ENCODE peak calls at places on chromosomes 4 and X, in four cellular contexts. One of them, this sample, is unnamed.

GRCh38 chr4:4274226-4274625 is 15.7 kb downstream of the LYAR start:
- DNase-seq in kidney: no peak
- DNase-seq in CD8-positive, alpha-beta T cell: no peak
- DNase-seq in body of pancreas: no peak
- DNase-seq in this sample: no peak

GRCh38 chr4:1285790-1286553 is 3.7 kb upstream of the MAEA start:
- DNase-seq in kidney: peak
- DNase-seq in CD8-positive, alpha-beta T cell: no peak
- DNase-seq in body of pancreas: no peak
- DNase-seq in this sample: no peak

GRCh38 chr4:183906736-183907651 is 1.9 kb downstream of the STOX2 start:
- DNase-seq in kidney: peak
- DNase-seq in CD8-positive, alpha-beta T cell: no peak
- DNase-seq in body of pancreas: peak
- DNase-seq in this sample: no peak

GRCh38 chr4:184803133-184803532 is 22.6 kb downstream of the ACSL1 start:
- DNase-seq in kidney: no peak
- DNase-seq in CD8-positive, alpha-beta T cell: no peak
- DNase-seq in body of pancreas: no peak
- DNase-seq in this sample: no peak

GRCh38 chr4:128393111-128393704 is 105.6 kb upstream of the PGRMC2 start:
- DNase-seq in kidney: no peak
- DNase-seq in CD8-positive, alpha-beta T cell: no peak
- DNase-seq in body of pancreas: no peak
- DNase-seq in this sample: no peak

GRCh38 chrX:47245156-47245555 is 12.3 kb downstream of the USP11 start:
- DNase-seq in kidney: no peak
- DNase-seq in CD8-positive, alpha-beta T cell: no peak
- DNase-seq in body of pancreas: no peak
- DNase-seq in this sample: no peak

GRCh38 chr4:100189820-100190642 is at the start of gene DDIT4L:
- DNase-seq in kidney: peak
- DNase-seq in CD8-positive, alpha-beta T cell: no peak
- DNase-seq in body of pancreas: peak
- DNase-seq in this sample: no peak

GRCh38 chr4:31803511-31804195 is 1083.5 kb downstream of the PCDH7 start:
- DNase-seq in kidney: no peak
- DNase-seq in CD8-positive, alpha-beta T cell: no peak
- DNase-seq in body of pancreas: no peak
- DNase-seq in this sample: no peak

GRCh38 chrX:70219938-70220764 is 14.3 kb upstream of the AWAT1 start:
- DNase-seq in kidney: no peak
- DNase-seq in CD8-positive, alpha-beta T cell: no peak
- DNase-seq in body of pancreas: peak
- DNase-seq in this sample: no peak

GRCh38 chr4:183499797-183500196 is 5.1 kb upstream of the ING2 start:
- DNase-seq in kidney: no peak
- DNase-seq in CD8-positive, alpha-beta T cell: no peak
- DNase-seq in body of pancreas: no peak
- DNase-seq in this sample: no peak

GRCh38 chrX:24561121-24561520 is 86.0 kb downstream of the PCYT1B start:
- DNase-seq in kidney: no peak
- DNase-seq in CD8-positive, alpha-beta T cell: no peak
- DNase-seq in body of pancreas: no peak
- DNase-seq in this sample: no peak

DNA sequence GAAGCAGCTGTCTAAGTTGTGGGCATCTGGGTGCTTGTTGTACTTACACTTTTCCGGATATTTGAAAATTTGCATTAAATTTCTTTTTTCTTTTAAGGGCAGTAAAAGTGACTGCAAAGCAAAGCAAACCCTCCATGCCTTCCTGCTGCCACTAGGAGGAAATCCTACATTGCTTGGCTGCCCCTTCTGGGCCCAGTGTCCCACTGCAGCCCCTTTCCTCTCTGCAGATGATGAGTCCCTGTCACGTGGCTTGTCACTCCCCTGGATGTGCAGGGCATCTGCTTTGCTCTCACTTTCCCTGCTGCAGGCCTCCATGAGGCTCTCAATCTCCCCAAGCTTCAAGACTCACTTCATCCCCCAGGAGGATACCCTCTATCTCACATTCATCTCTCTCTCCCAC is 12.7 kb downstream of the TSR2 start:
- DNase-seq in kidney: no peak
- DNase-seq in CD8-positive, alpha-beta T cell: no peak
- DNase-seq in body of pancreas: no peak
- DNase-seq in this sample: no peak
- TF ChIP-seq CTCF in kidney: no peak
- TF ChIP-seq CTCF in CD8-positive, alpha-beta T cell: no peak
- TF ChIP-seq CTCF in body of pancreas: no peak
- TF ChIP-seq CTCF in this sample: no peak

GRCh38 chr4:169160825-169161224 is 109.9 kb downstream of the SH3RF1 start:
- DNase-seq in kidney: no peak
- DNase-seq in CD8-positive, alpha-beta T cell: no peak
- DNase-seq in body of pancreas: no peak
- DNase-seq in this sample: no peak
- H3K4me3 ChIP-seq in kidney: no peak
- H3K4me3 ChIP-seq in CD8-positive, alpha-beta T cell: no peak
- H3K4me3 ChIP-seq in body of pancreas: no peak
- H3K4me3 ChIP-seq in this sample: no peak

DNA sequence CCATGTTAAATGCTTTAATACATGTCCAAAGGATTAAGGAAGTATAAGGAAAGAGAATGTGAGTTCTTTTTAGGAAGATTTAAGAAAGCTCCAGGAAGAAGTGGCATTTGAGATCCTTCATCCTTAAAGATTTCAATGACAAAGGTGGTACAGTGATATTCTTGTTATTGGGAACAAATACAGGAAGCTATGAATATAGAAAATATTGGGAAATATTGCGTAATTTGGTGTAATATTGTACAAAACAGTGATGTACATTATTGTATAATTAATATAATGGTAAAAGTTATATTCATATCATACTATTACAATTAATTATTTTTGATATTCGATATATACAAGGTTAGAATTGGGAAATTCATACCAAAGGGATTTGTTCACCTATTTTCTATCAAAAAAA is 937.9 kb downstream of the CCSER1 start:
- DNase-seq in kidney: no peak
- DNase-seq in CD8-positive, alpha-beta T cell: no peak
- DNase-seq in body of pancreas: no peak
- DNase-seq in this sample: no peak
- H3K27ac ChIP-seq in kidney: no peak
- H3K27ac ChIP-seq in CD8-positive, alpha-beta T cell: no peak
- H3K27ac ChIP-seq in body of pancreas: no peak
- H3K27ac ChIP-seq in this sample: no peak

GRCh38 chrX:140672840-140673731 is 36.5 kb upstream of the LINC00632 start:
- DNase-seq in kidney: no peak
- DNase-seq in CD8-positive, alpha-beta T cell: no peak
- DNase-seq in body of pancreas: no peak
- DNase-seq in this sample: no peak
- TF ChIP-seq CTCF in kidney: no peak
- TF ChIP-seq CTCF in CD8-positive, alpha-beta T cell: no peak
- TF ChIP-seq CTCF in body of pancreas: peak
- TF ChIP-seq CTCF in this sample: no peak

GRCh38 chr4:123746981-123747380 is 350.4 kb downstream of the SPRY1 start:
- DNase-seq in kidney: no peak
- DNase-seq in CD8-positive, alpha-beta T cell: no peak
- DNase-seq in body of pancreas: no peak
- DNase-seq in this sample: no peak

GRCh38 chr4:123743821-123744220 is 347.2 kb downstream of the SPRY1 start:
- DNase-seq in kidney: no peak
- DNase-seq in CD8-positive, alpha-beta T cell: no peak
- DNase-seq in body of pancreas: no peak
- DNase-seq in this sample: no peak

GRCh38 chr4:123741906-123742305 is 345.3 kb downstream of the SPRY1 start:
- DNase-seq in kidney: no peak
- DNase-seq in CD8-positive, alpha-beta T cell: no peak
- DNase-seq in body of pancreas: no peak
- DNase-seq in this sample: no peak

GRCh38 chr4:123748806-123749205 is 352.2 kb downstream of the SPRY1 start:
- DNase-seq in kidney: no peak
- DNase-seq in CD8-positive, alpha-beta T cell: no peak
- DNase-seq in body of pancreas: no peak
- DNase-seq in this sample: no peak

DNA sequence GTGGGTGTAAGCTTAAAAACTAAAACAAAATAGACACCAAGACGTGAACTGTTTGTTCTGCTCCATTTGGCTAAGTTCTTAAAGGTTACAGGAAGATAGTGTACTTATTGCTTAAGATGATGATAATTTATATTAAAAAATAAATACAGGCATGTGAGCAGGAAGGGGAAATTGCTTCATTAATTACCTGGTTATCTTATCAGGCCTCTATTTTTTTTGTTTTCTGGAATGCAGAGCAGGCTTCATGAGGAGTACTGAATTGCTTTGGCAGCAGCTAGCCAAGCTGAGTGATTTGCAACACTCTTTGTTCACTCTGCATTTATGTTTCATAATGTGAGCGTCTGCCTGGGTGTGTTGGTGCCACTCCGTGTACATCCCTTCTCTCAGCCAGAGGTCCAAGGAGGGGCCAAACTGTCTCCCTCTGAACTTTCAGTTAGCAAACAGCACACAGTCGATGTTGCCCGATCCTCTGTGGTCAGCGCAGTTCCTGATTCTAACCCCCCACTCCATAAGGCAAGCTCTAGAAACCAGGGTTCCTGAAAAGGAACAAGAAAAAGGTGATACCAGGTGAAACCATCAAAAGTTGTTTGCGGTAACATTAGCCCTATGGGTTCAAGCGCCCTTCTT is 348.2 kb downstream of the SPRY1 start:
- DNase-seq in kidney: no peak
- DNase-seq in CD8-positive, alpha-beta T cell: no peak
- DNase-seq in body of pancreas: no peak
- DNase-seq in this sample: no peak
- H3K4me3 ChIP-seq in kidney: no peak
- H3K4me3 ChIP-seq in CD8-positive, alpha-beta T cell: no peak
- H3K4me3 ChIP-seq in body of pancreas: no peak
- H3K4me3 ChIP-seq in this sample: no peak

GRCh38 chr4:61493470-61493869 is 293.3 kb downstream of the ADGRL3 start:
- DNase-seq in kidney: no peak
- DNase-seq in CD8-positive, alpha-beta T cell: no peak
- DNase-seq in body of pancreas: no peak
- DNase-seq in this sample: no peak

GRCh38 chr4:61489927-61490326 is 289.8 kb downstream of the ADGRL3 start:
- DNase-seq in kidney: no peak
- DNase-seq in CD8-positive, alpha-beta T cell: no peak
- DNase-seq in body of pancreas: no peak
- DNase-seq in this sample: no peak

GRCh38 chr4:61493041-61493440 is 292.9 kb downstream of the ADGRL3 start:
- DNase-seq in kidney: no peak
- DNase-seq in CD8-positive, alpha-beta T cell: no peak
- DNase-seq in body of pancreas: no peak
- DNase-seq in this sample: no peak
- H3K27ac ChIP-seq in kidney: no peak
- H3K27ac ChIP-seq in CD8-positive, alpha-beta T cell: no peak
- H3K27ac ChIP-seq in body of pancreas: no peak
- H3K27ac ChIP-seq in this sample: no peak

DNA sequence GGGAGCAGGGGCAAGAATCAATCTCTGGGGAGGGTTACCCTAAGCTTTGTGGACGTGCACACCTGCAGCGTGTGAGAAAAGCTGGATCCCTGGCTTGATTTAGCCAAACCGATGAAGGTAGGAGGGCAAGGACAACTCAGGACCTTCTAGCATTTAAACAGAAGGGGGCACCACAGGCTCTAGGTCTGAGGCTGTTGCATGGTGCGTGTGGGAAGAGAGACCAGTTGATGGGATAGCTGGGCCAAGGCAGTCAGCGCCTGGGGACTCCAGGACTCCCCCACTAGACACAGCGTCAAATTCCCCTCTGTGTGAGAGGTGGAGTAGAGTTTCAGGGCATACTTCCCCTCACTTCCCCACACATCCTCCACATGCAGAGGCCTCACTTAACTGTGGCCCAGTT is 4.3 kb downstream of the GABRQ start:
- DNase-seq in kidney: no peak
- DNase-seq in CD8-positive, alpha-beta T cell: no peak
- DNase-seq in body of pancreas: no peak
- DNase-seq in this sample: no peak
- TF ChIP-seq CTCF in kidney: no peak
- TF ChIP-seq CTCF in CD8-positive, alpha-beta T cell: no peak
- TF ChIP-seq CTCF in body of pancreas: no peak
- TF ChIP-seq CTCF in this sample: no peak

GRCh38 chr4:94757192-94758140 is at the start of gene BMPR1B:
- DNase-seq in kidney: peak
- DNase-seq in CD8-positive, alpha-beta T cell: no peak
- DNase-seq in body of pancreas: peak
- DNase-seq in this sample: no peak
- H3K4me3 ChIP-seq in kidney: peak
- H3K4me3 ChIP-seq in CD8-positive, alpha-beta T cell: no peak
- H3K4me3 ChIP-seq in body of pancreas: no peak
- H3K4me3 ChIP-seq in this sample: peak

GRCh38 chr4:89300060-89300459 is 7.5 kb downstream of the GPRIN3 start:
- DNase-seq in kidney: no peak
- DNase-seq in CD8-positive, alpha-beta T cell: no peak
- DNase-seq in body of pancreas: no peak
- DNase-seq in this sample: no peak
- H3K27ac ChIP-seq in kidney: peak
- H3K27ac ChIP-seq in CD8-positive, alpha-beta T cell: no peak
- H3K27ac ChIP-seq in body of pancreas: peak
- H3K27ac ChIP-seq in this sample: no peak

GRCh38 chrX:148979786-148980185 is 479.4 kb downstream of the AFF2 start:
- DNase-seq in kidney: no peak
- DNase-seq in CD8-positive, alpha-beta T cell: no peak
- DNase-seq in body of pancreas: no peak
- DNase-seq in this sample: no peak
- TF ChIP-seq CTCF in kidney: no peak
- TF ChIP-seq CTCF in CD8-positive, alpha-beta T cell: no peak
- TF ChIP-seq CTCF in body of pancreas: no peak
- TF ChIP-seq CTCF in this sample: no peak